ENCODE peak calls at places on chromosomes 7 and 10, in nine cellular contexts. X, Z, S, I, P, M, E, O and U are unnamed samples.

GRCh38 chr7:131161103-131161502 is 166.6 kb upstream of the MKLN1 start:
- DNase-seq in P (no peak), E (no peak), I (no peak), O (no peak), X (no peak), S (no peak), M (no peak), Z (no peak), U (no peak)

GRCh38 chr7:2537981-2538851 is 17.1 kb downstream of the BRAT1 start:
- DNase-seq in Z (no peak), O (peak; percentile 48), P (peak; percentile 65), M (peak; percentile 67), S (no peak), X (peak; percentile 30), I (peak; percentile 50), E (no peak), U (no peak)

GRCh38 chr7:64883113-64883905 is 19.8 kb upstream of the ZNF273 start:
- DNase-seq in M (peak; percentile 24), X (no peak), Z (no peak), P (no peak), E (peak; percentile 45), O (no peak), I (peak; percentile 9), S (no peak), U (no peak)

GRCh38 chr10:27223964-27224363 is 16.6 kb downstream of the ACBD5 start:
- DNase-seq in I (peak; percentile 46), Z (peak; percentile 36), M (peak; percentile 56), P (no peak), E (peak; percentile 70), O (peak; percentile 54), S (peak; percentile 39), X (peak; percentile 41), U (no peak)

GRCh38 chr7:44891372-44891771 is 6.0 kb upstream of the PURB start:
- DNase-seq in P (no peak), M (no peak), Z (no peak), S (no peak), O (no peak), X (peak; percentile 72), E (no peak), I (no peak), U (no peak)

GRCh38 chr7:125363873-125364272 is 434.2 kb upstream of the POT1 start:
- DNase-seq in P (no peak), X (no peak), E (no peak), Z (no peak), O (no peak), M (no peak), I (no peak), S (no peak), U (no peak)

GRCh38 chr7:26183545-26184282 is 16.8 kb downstream of the HNRNPA2B1 start:
- DNase-seq in I (no peak), E (no peak), O (no peak), S (no peak), Z (no peak), P (no peak), X (no peak), M (no peak), U (no peak)

GRCh38 chr10:132495231-132495630 is 42.4 kb upstream of the INPP5A start:
- DNase-seq in E (no peak), X (no peak), S (no peak), M (no peak), Z (no peak), O (no peak), P (no peak), I (no peak), U (no peak)

GRCh38 chr7:12524794-12525386 is 45.6 kb upstream of the SCIN start:
- DNase-seq in E (no peak), X (no peak), Z (no peak), P (no peak), I (no peak), S (no peak), M (no peak), O (no peak), U (no peak)

GRCh38 chr7:107555893-107556292 is 7.8 kb downstream of the COG5 start:
- DNase-seq in Z (no peak), I (no peak), E (no peak), P (no peak), M (no peak), O (no peak), S (no peak), X (no peak), U (no peak)

GRCh38 chr7:136911362-136911761 is 42.9 kb downstream of the CHRM2 start:
- DNase-seq in X (no peak), O (no peak), Z (no peak), E (no peak), P (no peak), S (no peak), I (peak; percentile 29), M (peak; percentile 55), U (no peak)

GRCh38 chr10:133110609-133111275 is 23.0 kb downstream of the ADGRA1 start:
- DNase-seq in E (no peak), X (no peak), O (no peak), S (no peak), Z (no peak), M (no peak), P (no peak), I (no peak), U (no peak)

GRCh38 chr7:100626055-100626454 is 13.7 kb downstream of the MOSPD3 start:
- DNase-seq in Z (no peak), M (no peak), S (no peak), O (no peak), E (no peak), X (no peak), P (no peak), I (no peak), U (no peak)

GRCh38 chr7:100626530-100627237 is 14.3 kb downstream of the MOSPD3 start:
- DNase-seq in O (peak; percentile 73), E (peak; percentile 95), I (peak; percentile 94), Z (peak; percentile 84), M (peak; percentile 94), P (peak; percentile 89), X (peak; percentile 89), S (peak; percentile 77), U (peak; percentile 73)

GRCh38 chr7:100627238-100627549 is 14.2 kb downstream of the TFR2 start:
- DNase-seq in O (no peak), Z (no peak), E (no peak), S (no peak), P (no peak), X (no peak), M (no peak), I (no peak), U (no peak)

GRCh38 chr7:100630066-100630465 is 11.3 kb downstream of the TFR2 start:
- DNase-seq in E (no peak), Z (no peak), P (no peak), X (no peak), I (no peak), O (no peak), S (no peak), M (no peak), U (no peak)

DNA sequence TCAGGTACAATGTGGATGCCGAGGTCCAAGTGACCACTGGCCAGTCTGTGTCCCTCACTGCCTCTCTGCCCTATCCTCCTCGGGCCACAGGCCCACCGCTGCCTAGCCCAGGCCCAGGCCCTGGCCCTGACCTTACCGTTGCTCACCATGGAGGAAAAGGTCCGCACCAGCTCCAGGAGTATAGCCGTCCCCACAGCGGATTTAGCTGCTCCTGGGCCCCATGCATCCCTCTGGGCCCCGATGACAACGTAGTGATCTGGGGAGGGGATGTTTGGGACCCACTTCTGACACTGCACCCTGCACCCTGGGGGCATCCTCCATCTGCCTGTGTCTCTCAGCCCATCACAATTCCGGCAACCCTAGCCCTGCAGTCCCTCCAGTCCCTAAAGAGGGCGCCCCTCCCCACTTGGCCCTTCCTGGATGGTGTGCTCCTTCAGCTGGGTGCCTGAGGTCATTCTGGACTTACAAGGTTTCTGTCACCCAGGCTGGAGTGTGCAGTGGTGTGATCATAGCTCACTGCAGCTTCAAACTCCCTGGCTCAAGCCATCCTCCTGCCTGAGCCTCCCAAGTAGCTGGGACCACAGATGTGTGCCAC is 12.1 kb downstream of the TFR2 start:
- DNase-seq in M (peak; percentile 94), P (no peak), Z (no peak), E (no peak), I (peak; percentile 85), O (no peak), X (no peak), S (no peak), U (no peak)
- TF ChIP-seq CTCF in M (peak; percentile 81), P (peak; percentile 15), Z (no peak), E (no peak), I (peak; percentile 74), O (no peak), X (peak; percentile 17), S (no peak), U (no peak)

DNA sequence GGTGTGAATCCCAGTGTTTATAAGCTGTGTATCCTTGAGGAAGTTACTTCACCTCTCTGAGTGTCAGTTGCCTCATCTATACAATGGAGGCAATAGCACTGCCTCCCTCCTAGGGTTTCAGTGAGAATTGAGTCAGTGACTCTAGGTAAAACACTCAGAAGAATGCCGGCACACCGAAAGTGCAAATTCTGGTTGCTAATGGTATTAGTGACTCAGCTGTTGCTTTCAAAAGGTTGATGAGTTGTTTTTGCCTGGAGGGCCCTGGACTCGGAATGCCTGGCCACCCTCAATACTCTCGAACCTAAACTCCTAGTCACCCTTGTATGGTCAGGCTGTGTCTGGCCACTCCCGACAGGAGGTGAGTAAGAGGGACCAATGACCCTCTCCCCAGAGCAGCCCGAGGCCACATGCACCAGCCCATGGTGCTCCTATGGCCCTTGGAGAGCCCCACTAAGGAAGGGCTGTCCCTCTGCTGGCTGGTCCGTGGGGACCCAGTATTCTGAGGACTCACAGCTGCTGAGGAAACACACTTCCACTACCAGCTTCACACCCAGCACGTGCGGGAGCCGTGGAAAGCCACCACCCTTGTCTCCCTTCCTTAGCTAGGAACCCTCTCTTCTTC is 60.2 kb downstream of the CALML3 start:
- DNase-seq in X (no peak), I (peak; percentile 49), S (no peak), Z (no peak), E (no peak), P (peak; percentile 51), O (no peak), M (no peak), U (no peak)
- H3K27ac ChIP-seq in X (no peak overlapping the region), I (no peak overlapping the region), S (no peak overlapping the region), Z (no peak overlapping the region), E (no peak overlapping the region), P (no peak overlapping the region), O (no peak overlapping the region), M (no peak overlapping the region), U (no peak overlapping the region)

DNA sequence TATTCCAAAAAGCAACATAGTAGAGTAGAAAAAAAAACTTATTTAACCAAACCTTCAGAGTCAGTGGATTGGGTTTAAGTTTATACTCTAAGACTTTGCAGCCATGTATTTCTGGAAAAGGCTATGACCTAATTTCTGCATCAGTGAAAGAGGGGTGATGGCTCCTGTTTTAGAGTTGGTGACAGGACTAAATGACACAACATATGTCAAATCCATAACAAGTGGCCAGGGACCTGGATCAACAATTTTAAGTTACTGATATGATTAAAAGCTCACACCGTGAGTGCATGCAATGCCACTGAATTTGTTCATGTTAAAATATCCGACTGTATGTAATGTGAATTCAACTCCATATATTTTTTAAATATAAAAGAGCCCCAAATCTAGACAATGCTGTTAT is 390.6 kb downstream of the TNS3 start:
- DNase-seq in S (no peak), X (no peak), P (no peak), O (no peak), E (no peak), I (no peak), M (no peak), Z (no peak), U (no peak)
- H3K4me1 ChIP-seq in S (peaks cover 16% of the 10 kb centered on the region), X (no peaks in the 10 kb centered on the region), P (no peaks in the 10 kb centered on the region), O (peaks cover 17% of the 10 kb centered on the region), E (no peaks in the 10 kb centered on the region), I (no peaks in the 10 kb centered on the region), M (peaks cover 13% of the 10 kb centered on the region), Z (peaks cover under 1% of the 10 kb centered on the region), U (no peaks in the 10 kb centered on the region)

GRCh38 chr7:33909312-33909711 is 4.0 kb downstream of the BMPER start:
- DNase-seq in P (no peak), I (no peak), S (no peak), X (no peak), M (no peak), E (no peak), O (no peak), Z (no peak), U (no peak)
- TF ChIP-seq CTCF in P (no peak), I (no peak), S (no peak), X (no peak), M (peak; percentile 17), E (no peak), O (no peak), Z (no peak), U (no peak)